ENCODE peak calls at places on chromosomes 5 and 9, in five cellular contexts. X, L, J, B and U are unnamed samples.

GRCh38 chr9:114607671-114608524 is 3.2 kb upstream of the TMEM268 start:
- DNase-seq in J (no peak), X (no peak), L (no peak), B (no peak), U (no peak)

GRCh38 chr9:127218818-127219217 is 45.8 kb upstream of the GARNL3 start:
- DNase-seq in J (no peak), L (no peak), X (no peak), B (no peak), U (no peak)

GRCh38 chr9:89945133-89945532 is 340.3 kb downstream of the GADD45G start:
- DNase-seq in X (no peak), J (peak; percentile 54), B (no peak), L (no peak), U (no peak)

GRCh38 chr9:110432253-110432652 is 94.6 kb upstream of the TXNDC8 start:
- DNase-seq in X (no peak), L (no peak), B (peak; percentile 25), J (no peak), U (peak; percentile 15)

GRCh38 chr5:132445930-132446329 is 44.6 kb downstream of the IRF1 start:
- DNase-seq in X (no peak), B (no peak), J (no peak), L (no peak), U (no peak)

GRCh38 chr5:130471-131175 is 38.7 kb downstream of the PLEKHG4B start:
- DNase-seq in X (no peak), J (no peak), L (no peak), B (no peak), U (peak; percentile 6)

GRCh38 chr5:87069974-87070608 is 197.6 kb upstream of the RASA1 start:
- DNase-seq in B (peak; percentile 53), X (no peak), L (no peak), J (no peak), U (peak; percentile 67)

GRCh38 chr5:110900829-110901228 is 162.0 kb downstream of the SLC25A46 start:
- DNase-seq in J (no peak), B (no peak), L (no peak), X (no peak), U (peak; percentile 85)

GRCh38 chr5:1401681-1402096 is 43.6 kb downstream of the SLC6A3 start:
- DNase-seq in B (no peak), J (no peak), X (no peak), L (no peak), U (no peak)

GRCh38 chr9:33737811-33738606 is 57.4 kb upstream of the PRSS3 start:
- DNase-seq in X (peak; percentile 12), L (no peak), J (peak; percentile 83), B (peak; percentile 24), U (peak; percentile 63)

GRCh38 chr5:111223086-111223789 is 946 bp upstream of the CAMK4 start:
- DNase-seq in J (no peak), L (no peak), X (no peak), B (no peak), U (no peak)

GRCh38 chr9:5448461-5448860 is 1.9 kb upstream of the CD274 start:
- DNase-seq in B (no peak), X (no peak), L (no peak), J (no peak), U (no peak)

GRCh38 chr9:37445832-37446231 is 19.4 kb downstream of the ZBTB5 start:
- DNase-seq in J (no peak), L (no peak), B (no peak), X (no peak), U (no peak)

GRCh38 chr9:980621-981020 is 4.2 kb downstream of the DMRT3 start:
- DNase-seq in J (no peak), L (no peak), X (no peak), B (no peak), U (no peak)

GRCh38 chr5:42772265-42772993 is 15.8 kb downstream of the CCDC152 start:
- DNase-seq in J (no peak), L (no peak), B (no peak), X (no peak), U (no peak)

GRCh38 chr5:173699959-173700358 is 83.5 kb upstream of the BOD1 start:
- DNase-seq in X (no peak), B (peak; percentile 17), L (no peak), J (no peak), U (no peak)

GRCh38 chr5:178542455-178542854 is 47.7 kb downstream of the COL23A1 start:
- DNase-seq in L (no peak), J (no peak), X (no peak), B (no peak), U (no peak)

GRCh38 chr5:60586307-60586901 is 113.6 kb downstream of the DEPDC1B start:
- DNase-seq in B (no peak), J (no peak), X (no peak), L (no peak), U (peak; percentile 61)

GRCh38 chr9:79551586-79551985 is 20.2 kb upstream of the TLE4 start:
- DNase-seq in B (peak; percentile 91), X (no peak), L (no peak), J (no peak), U (no peak)
- H3K27ac ChIP-seq in B (peak overlapping the region; percentile 83), X (no peak overlapping the region), L (no peak overlapping the region), J (no peak overlapping the region), U (no peak overlapping the region)

DNA sequence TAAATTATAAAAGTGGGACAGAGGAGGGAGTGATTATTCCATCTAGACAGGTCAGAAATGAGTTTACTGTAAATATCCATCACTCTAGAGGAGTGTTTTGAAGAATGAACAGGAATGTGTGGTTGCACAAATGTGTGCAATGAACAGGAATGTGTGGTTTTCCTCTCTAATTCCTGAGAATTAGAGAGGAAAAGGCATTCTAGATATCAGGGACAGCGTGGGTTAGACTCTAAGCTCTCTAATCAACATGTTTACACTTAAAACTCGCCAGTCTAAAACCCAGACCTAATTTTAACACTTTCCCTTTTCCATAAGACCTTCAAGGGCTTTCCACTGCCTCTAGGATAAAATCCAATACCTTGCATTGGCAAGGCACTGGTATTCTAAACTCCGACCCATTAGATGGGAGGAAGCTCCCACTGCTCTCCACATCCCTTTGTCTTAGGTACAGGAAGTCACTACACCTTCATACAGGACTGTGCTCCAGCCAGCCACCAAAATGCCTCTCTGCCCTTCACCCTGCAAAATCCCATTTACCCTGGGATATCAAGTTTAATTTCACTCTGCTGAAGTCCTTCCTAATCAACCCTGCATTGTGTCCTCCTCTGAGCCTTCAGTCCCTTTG is 67.9 kb downstream of the NFIB start:
- DNase-seq in B (peak; percentile 42), X (no peak), J (no peak), L (no peak), U (peak; percentile 49)
- H2BK120ac ChIP-seq in B (no peak overlapping the region), X (no peak overlapping the region), J (no peak overlapping the region), L (no peak overlapping the region), U (no peak overlapping the region)

GRCh38 chr9:107545036-107545435 is 55.5 kb upstream of the KLF4 start:
- DNase-seq in L (no peak), J (no peak), X (no peak), B (no peak), U (no peak)

GRCh38 chr9:107547772-107548297 is 58.3 kb upstream of the KLF4 start:
- DNase-seq in B (no peak), X (no peak), L (no peak), J (no peak), U (no peak)

GRCh38 chr9:107548298-107549142 is 59.0 kb upstream of the KLF4 start:
- DNase-seq in B (peak; percentile 54), J (no peak), X (no peak), L (no peak), U (peak; percentile 81)

GRCh38 chr9:107547303-107547702 is 57.7 kb upstream of the KLF4 start:
- DNase-seq in J (no peak), B (no peak), L (no peak), X (no peak), U (no peak)

GRCh38 chr9:107546859-107547258 is 57.3 kb upstream of the KLF4 start:
- DNase-seq in L (no peak), J (no peak), X (no peak), B (no peak), U (no peak)
- H2BK12ac ChIP-seq in L (no peak overlapping the region), J (no peak overlapping the region), X (no peak overlapping the region), B (no peak overlapping the region), U (no peak overlapping the region)

GRCh38 chr5:139104577-139105271 is 93.4 kb downstream of the SIL1 start:
- DNase-seq in J (peak; percentile 22), L (no peak), B (no peak), X (no peak), U (no peak)
- H3K27ac ChIP-seq in J (no peak overlapping the region), L (no peak overlapping the region), B (no peak overlapping the region), X (no peak overlapping the region), U (no peak overlapping the region)

GRCh38 chr5:82277613-82277986 is 554 bp downstream of the RPS23 start:
- DNase-seq in L (no peak), J (no peak), B (no peak), X (no peak), U (no peak)
- H2BK120ac ChIP-seq in L (peak overlapping the region; percentile 83), J (no peak overlapping the region), B (peak overlapping the region; percentile 59), X (no peak overlapping the region), U (no peak overlapping the region)

DNA sequence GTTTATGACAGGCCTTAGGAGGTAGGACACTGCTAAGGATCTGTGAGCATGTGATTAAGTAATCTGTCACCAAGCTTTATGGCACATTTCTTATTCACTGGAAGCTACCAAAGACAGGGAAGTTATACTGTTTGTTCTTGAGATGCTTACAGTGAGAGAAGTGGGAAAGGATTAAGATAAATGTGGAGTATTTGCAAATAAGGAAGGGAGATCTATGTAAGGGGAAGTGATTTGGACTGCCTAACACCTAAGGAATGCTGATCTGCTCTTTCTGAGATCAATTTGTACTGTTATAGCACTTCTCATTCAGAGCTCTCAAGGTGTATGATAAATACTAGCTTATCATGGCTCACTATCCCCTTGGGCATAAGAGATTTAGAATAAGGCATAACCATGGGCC is 80.0 kb upstream of the NTRK2 start:
- DNase-seq in B (no peak), L (no peak), X (no peak), J (no peak), U (no peak)
- H2BK12ac ChIP-seq in B (no peak overlapping the region), L (no peak overlapping the region), X (no peak overlapping the region), J (no peak overlapping the region), U (no peak overlapping the region)